ENCODE peak calls at places on chromosomes 12 and 14, in eight cellular contexts. U is GM23338; R is heart left ventricle; H is IMR-90; J is CD8-positive, alpha-beta T cell; W is ovary; L is neural progenitor cell; B is pancreas. F is an unnamed sample.

GRCh38 chr12:57522887-57523705 is 472 bp downstream of the MBD6 start:
- DNase-seq in U (peak; percentile 82), R (peak; percentile 77), H (peak; percentile 49), J (peak; percentile 61), W (peak; percentile 72), L (no peak), B (peak; percentile 70), F (no peak)

GRCh38 chr14:24198845-24199524 is 3.7 kb upstream of the TM9SF1 start:
- DNase-seq in U (no peak), R (no peak), H (no peak), J (no peak), W (no peak), L (no peak), B (no peak), F (no peak)

GRCh38 chr12:49296836-49297694 is 2.1 kb downstream of the PRPH start:
- DNase-seq in U (peak; percentile 84), R (no peak), H (no peak), J (peak; percentile 43), W (no peak), L (peak; percentile 80), B (peak; percentile 53), F (no peak)

GRCh38 chr14:55354500-55354899 is 57.1 kb downstream of the ATG14 start:
- DNase-seq in U (peak; percentile 89), R (peak; percentile 43), H (peak; percentile 48), J (peak; percentile 71), W (peak; percentile 33), L (peak; percentile 78), B (no peak), F (no peak)

GRCh38 chr12:31005944-31006361 is 67.7 kb upstream of the DDX11 start:
- DNase-seq in U (no peak), R (no peak), H (peak; percentile 20), J (no peak), W (no peak), L (no peak), B (no peak), F (no peak)

GRCh38 chr14:56119221-56119967 is 1.2 kb downstream of the PELI2 start:
- DNase-seq in U (peak; percentile 64), R (peak; percentile 57), H (peak; percentile 52), J (peak; percentile 31), W (peak; percentile 48), L (peak; percentile 71), B (peak; percentile 59), F (no peak)

GRCh38 chr14:34981743-34982420 is 910 bp upstream of the SRP54 start:
- DNase-seq in U (peak; percentile 43), R (no peak), H (peak; percentile 50), J (peak; percentile 31), W (peak; percentile 15), L (peak; percentile 64), B (no peak), F (peak; percentile 71)

GRCh38 chr14:32978691-32979255 is 40.1 kb downstream of the NPAS3 start:
- DNase-seq in U (no peak), R (no peak), H (no peak), J (no peak), W (no peak), L (no peak), B (no peak), F (no peak)

GRCh38 chr12:55893723-55894122 is 34.0 kb downstream of the PYM1 start:
- DNase-seq in U (no peak), R (no peak), H (no peak), J (no peak), W (no peak), L (no peak), B (no peak), F (no peak)

GRCh38 chr14:69573841-69574265 is 818 bp downstream of the CCDC177 start:
- DNase-seq in U (peak; percentile 61), R (no peak), H (no peak), J (no peak), W (no peak), L (peak; percentile 95), B (no peak), F (no peak)

GRCh38 chr12:122022393-122023338 is 982 bp downstream of the BCL7A start:
- DNase-seq in U (peak; percentile 22), R (no peak), H (no peak), J (peak; percentile 46), W (peak; percentile 25), L (peak; percentile 79), B (peak; percentile 53), F (no peak)

GRCh38 chr12:49198431-49199155 is 9.7 kb upstream of the TUBA1A start:
- DNase-seq in U (peak; percentile 63), R (peak; percentile 57), H (peak; percentile 94), J (no peak), W (no peak), L (peak; percentile 66), B (no peak), F (peak; percentile 55)

GRCh38 chr12:117311-117710 is 50.7 kb downstream of the IQSEC3 start:
- DNase-seq in U (no peak), R (no peak), H (no peak), J (no peak), W (no peak), L (no peak), B (no peak), F (no peak)

GRCh38 chr14:47012533-47012932 is 361.0 kb upstream of the RPL10L start:
- DNase-seq in U (no peak), R (no peak), H (no peak), J (no peak), W (no peak), L (no peak), B (no peak), F (no peak)

GRCh38 chr12:15788266-15789214 is 648 bp downstream of the EPS8 start:
- DNase-seq in U (peak; percentile 70), R (peak; percentile 63), H (peak; percentile 45), J (no peak), W (peak; percentile 57), L (peak; percentile 59), B (peak; percentile 73), F (no peak)

GRCh38 chr12:15789215-15790171 is at the start of gene EPS8:
- DNase-seq in U (peak; percentile 92), R (peak; percentile 93), H (peak; percentile 91), J (peak; percentile 87), W (peak; percentile 90), L (peak; percentile 95), B (peak; percentile 95), F (peak; percentile 54)

GRCh38 chr12:15782667-15783066 is 6.5 kb downstream of the EPS8 start:
- DNase-seq in U (no peak), R (no peak), H (no peak), J (no peak), W (no peak), L (no peak), B (no peak), F (no peak)

GRCh38 chr12:15783288-15783687 is 5.9 kb downstream of the EPS8 start:
- DNase-seq in U (no peak), R (no peak), H (no peak), J (no peak), W (no peak), L (no peak), B (no peak), F (no peak)

DNA sequence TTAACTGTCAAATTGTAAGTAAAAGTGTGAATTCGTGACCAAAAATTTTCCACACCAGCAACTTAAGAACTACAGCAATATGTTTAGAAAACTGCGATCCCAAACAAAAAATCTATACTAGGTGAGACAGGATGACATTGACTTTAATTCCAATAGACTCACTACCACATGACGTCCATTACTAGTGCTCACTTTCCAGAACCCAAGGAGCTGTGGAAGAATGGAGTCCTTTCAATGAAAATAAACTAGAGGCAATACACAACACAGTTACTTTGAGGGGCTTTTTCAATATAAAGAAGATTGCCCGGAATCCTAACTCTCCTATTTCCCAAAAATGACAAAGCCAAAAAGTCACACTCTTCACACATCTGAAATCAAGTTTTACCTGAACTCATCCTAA is 1.4 kb downstream of the EPS8 start:
- DNase-seq in U (no peak), R (no peak), H (no peak), J (no peak), W (no peak), L (no peak), B (no peak), F (no peak)
- H3K27me3 ChIP-seq in U (peaks cover 51% of the 10 kb centered on the region), R (no peaks in the 10 kb centered on the region), H (no peaks in the 10 kb centered on the region), J (peaks cover 8% of the 10 kb centered on the region), W (no peaks in the 10 kb centered on the region), L (peaks cover 54% of the 10 kb centered on the region), B (no peaks in the 10 kb centered on the region), F (no peaks in the 10 kb centered on the region)

DNA sequence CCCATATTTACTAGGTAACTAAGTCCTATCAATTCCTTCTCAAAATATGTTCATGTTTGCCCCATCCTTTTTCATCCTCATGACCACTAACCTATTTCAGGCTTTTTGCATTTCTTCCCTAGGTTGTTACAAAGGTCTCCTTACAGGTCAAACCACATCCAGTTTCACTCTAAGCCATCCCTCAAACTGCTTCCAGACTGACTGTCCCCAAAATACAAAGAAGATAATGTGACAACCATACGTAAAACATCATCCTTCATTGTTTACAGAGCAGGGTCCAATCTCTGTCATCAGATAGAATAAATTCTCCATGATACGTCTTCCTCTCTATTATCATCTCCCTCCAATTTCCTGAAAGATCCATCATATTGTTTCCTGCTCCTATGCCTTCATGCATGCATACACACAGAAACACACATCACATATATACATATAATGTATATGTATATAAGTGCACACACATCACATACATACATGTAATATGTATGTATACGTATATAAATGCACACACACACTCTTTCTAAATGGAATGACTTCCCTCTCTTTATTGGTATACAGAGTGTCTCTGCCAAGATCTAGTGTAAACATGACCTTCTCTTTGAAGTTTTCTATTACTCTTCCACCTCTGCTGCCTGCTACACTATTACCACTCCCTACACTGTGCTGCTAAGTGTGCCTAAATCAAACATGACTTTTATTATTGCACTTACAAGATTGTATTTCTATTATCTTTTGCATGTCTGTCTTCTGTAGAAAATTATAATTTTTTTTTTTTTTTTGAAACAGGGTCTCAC is 30.7 kb upstream of the EPS8 start:
- DNase-seq in U (no peak), R (no peak), H (no peak), J (no peak), W (no peak), L (no peak), B (no peak), F (no peak)
- TF ChIP-seq CTCF in U (no peak), R (no peak), H (no peak), J (no peak), W (no peak), L (no peak), B (no peak), F (no peak)

GRCh38 chr12:132190012-132190755 is 45.9 kb downstream of the NOC4L start:
- DNase-seq in U (peak; percentile 78), R (peak; percentile 42), H (no peak), J (peak; percentile 22), W (peak; percentile 20), L (peak; percentile 67), B (no peak), F (no peak)
- H3K4me3 ChIP-seq in U (peak overlapping the region; percentile 69), R (peak overlapping the region; percentile 63), H (peak overlapping the region; percentile 55), J (peak overlapping the region; percentile 94), W (peak overlapping the region; percentile 60), L (peak overlapping the region; percentile 59), B (peak overlapping the region; percentile 59), F (peak overlapping the region; percentile 73)

DNA sequence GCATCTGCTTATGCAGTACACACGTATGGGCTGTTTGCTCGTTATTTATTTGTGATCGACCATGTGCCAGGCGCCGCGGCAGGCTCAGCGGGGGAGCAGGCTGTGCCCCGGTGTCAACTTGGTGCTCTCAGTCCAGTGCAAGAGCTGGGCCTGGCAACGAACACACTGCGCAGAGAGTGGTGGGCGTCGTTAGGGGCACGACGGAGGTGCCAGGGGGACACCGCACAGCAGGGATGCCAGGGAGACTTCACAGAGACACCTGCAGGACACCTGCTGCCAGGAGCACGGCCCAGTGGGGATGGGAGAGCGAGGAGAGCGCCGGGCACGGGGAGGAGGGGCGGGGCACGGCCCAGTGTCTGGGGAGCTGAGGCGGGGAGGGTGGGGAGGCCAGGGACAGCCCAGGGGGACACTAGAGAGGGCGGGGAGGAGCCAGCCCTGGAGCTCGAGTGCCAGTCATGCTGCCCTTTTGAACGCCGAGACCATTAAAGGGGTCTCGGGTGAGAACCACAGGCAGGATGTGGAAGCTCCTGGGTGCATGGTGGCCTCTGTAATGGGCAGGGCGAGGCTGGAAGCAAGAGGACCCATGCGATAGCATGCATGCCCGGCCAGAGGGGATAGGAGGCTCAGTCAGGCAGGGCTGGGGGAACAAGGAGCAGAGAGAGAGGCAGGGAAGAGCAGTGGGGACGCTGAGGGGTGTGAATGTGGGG is 667 bp upstream of the LRCOL1 start:
- DNase-seq in U (no peak), R (no peak), H (no peak), J (no peak), W (no peak), L (no peak), B (no peak), F (no peak)
- H3K27me3 ChIP-seq in U (peaks cover 94% of the 10 kb centered on the region), R (peaks cover 7% of the 10 kb centered on the region), H (peaks cover 25% of the 10 kb centered on the region), J (peaks cover 12% of the 10 kb centered on the region), W (no peaks in the 10 kb centered on the region), L (peaks cover 100% of the 10 kb centered on the region), B (no peaks in the 10 kb centered on the region), F (peaks cover 9% of the 10 kb centered on the region)

F was measured in ascending aorta.